ENCODE peak calls at places on chromosomes 4 and X, in eight cellular contexts. Q is heart left ventricle, P is Peyer's patch, X is DND-41, J is A673, C is HCT116, B is right lobe of liver, F is transverse colon. T is an unnamed sample.

GRCh38 chr4:120554086-120554485 is 368.4 kb downstream of the PRDM5 start:
- DNase-seq in Q (no peak), F (no peak), J (no peak), X (no peak), C (peak), B (no peak), P (no peak), T (no peak)

GRCh38 chrX:31550169-31550568 is 478.3 kb upstream of the FTHL17 start:
- DNase-seq in J (no peak), B (no peak), P (no peak), F (no peak), Q (no peak), C (no peak), X (no peak), T (no peak)

GRCh38 chrX:3577551-3577950 is 135.9 kb downstream of the PRKX start:
- DNase-seq in J (no peak), X (no peak), F (no peak), C (no peak), Q (no peak), P (no peak), B (no peak), T (no peak)

GRCh38 chr4:150814873-150815272 is 200.2 kb downstream of the LRBA start:
- DNase-seq in C (no peak), Q (no peak), F (no peak), X (no peak), B (no peak), J (no peak), P (no peak), T (no peak)

GRCh38 chrX:24235084-24235710 is 78.7 kb downstream of the SUPT20HL2 start:
- DNase-seq in F (no peak), P (no peak), Q (no peak), J (no peak), X (no peak), B (no peak), C (no peak), T (no peak)

GRCh38 chr4:133869486-133869885 is 332.1 kb downstream of the PABPC4L start:
- DNase-seq in J (no peak), X (no peak), Q (no peak), B (no peak), P (no peak), C (no peak), F (no peak), T (no peak)

GRCh38 chr4:85147481-85148076 is 181.1 kb upstream of the WDFY3 start:
- DNase-seq in B (no peak), J (peak), F (peak), Q (peak), P (peak), X (peak), C (peak), T (peak)

GRCh38 chr4:75213480-75213879 is 280.6 kb downstream of the PARM1 start:
- DNase-seq in J (no peak), X (no peak), F (no peak), B (no peak), C (no peak), P (no peak), Q (no peak), T (no peak)

GRCh38 chr4:1856071-1856919 is at the start of gene LETM1:
- DNase-seq in C (peak), X (peak), P (peak), B (peak), Q (peak), F (peak), J (peak), T (peak)

GRCh38 chr4:103018391-103019318 is 850 bp downstream of the SLC9B1 start:
- DNase-seq in B (no peak), J (peak), C (peak), X (no peak), P (no peak), Q (peak), F (peak), T (no peak)

GRCh38 chr4:25161599-25161960 is 1.3 kb upstream of the SEPSECS start:
- DNase-seq in X (peak), J (no peak), P (no peak), B (no peak), C (no peak), Q (no peak), F (no peak), T (no peak)

DNA sequence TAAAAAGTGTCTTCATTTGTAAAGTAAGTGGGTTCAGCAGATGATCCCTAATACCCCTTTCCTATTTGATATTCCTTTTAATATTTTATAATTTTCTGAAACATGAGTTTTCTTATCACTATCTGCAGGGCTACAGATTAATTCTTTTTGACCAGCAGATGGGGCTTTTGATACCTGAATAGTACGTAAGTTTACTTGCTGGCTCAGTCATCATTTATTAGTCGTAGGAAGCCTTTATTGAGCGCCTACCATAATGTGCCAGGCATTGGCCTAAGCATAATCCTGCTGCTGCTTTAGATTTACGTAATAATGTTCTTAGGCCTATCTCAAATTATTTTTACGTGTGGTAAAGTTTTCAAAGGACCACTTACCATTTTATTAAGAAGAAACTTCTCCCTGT is 33.1 kb downstream of the OSTC start:
- DNase-seq in X (no peak), C (peak), F (no peak), J (peak), B (no peak), Q (no peak), P (no peak), T (no peak)
- TF ChIP-seq CTCF in X (peak), C (peak), F (peak), J (peak), B (peak), Q (peak), P (peak), T (peak)

GRCh38 chrX:638482-639131 is 8.0 kb downstream of the SHOX start:
- DNase-seq in F (peak), J (no peak), Q (no peak), C (no peak), P (no peak), X (no peak), B (peak), T (no peak)

GRCh38 chrX:639151-639550 is 8.6 kb downstream of the SHOX start:
- DNase-seq in P (no peak), J (no peak), F (no peak), X (no peak), Q (no peak), B (no peak), C (no peak), T (no peak)

GRCh38 chrX:636971-637659 is 6.5 kb downstream of the SHOX start:
- DNase-seq in X (no peak), F (no peak), P (no peak), Q (no peak), J (no peak), B (no peak), C (no peak), T (no peak)

GRCh38 chrX:635428-636192 is 5.0 kb downstream of the SHOX start:
- DNase-seq in F (no peak), J (no peak), P (no peak), Q (no peak), X (no peak), C (no peak), B (no peak), T (no peak)

DNA sequence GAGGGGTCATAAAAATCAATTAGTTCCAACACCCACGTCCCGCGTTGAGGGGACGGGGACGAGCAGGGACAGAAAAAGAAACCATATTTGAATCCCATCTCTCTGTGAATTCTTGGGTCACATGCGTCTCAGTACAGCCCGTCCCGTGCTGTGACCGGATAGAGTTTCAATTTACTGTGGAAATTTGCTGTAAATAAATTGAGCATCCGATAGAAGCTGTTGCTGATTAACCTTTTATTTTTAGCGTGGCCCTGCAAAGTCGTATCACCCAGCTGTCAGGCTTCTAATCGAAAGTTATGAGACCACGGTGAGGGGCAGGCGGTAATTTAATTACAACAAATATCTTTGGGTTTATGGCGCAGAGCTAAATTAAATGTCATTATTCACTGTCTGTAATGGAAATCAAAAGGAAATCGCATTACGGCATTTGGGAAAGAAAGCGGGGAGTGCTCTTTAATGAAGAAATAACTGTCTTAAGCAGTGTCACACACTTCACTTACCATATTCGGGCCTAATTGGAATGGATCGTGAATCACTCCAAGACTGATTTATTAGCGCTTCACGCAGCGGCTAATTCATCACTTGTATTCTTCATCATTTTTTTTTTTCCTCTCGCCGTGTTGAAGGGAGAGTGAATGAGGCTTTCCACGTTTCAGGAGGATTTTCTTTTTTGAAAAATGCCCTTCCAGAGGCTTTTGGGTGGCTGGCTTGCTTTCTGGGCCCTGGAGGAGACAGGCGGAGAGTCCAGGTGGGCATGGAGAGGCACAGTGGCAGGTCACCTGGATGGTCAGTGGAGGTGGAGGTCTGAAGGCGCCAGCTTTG is 7.3 kb downstream of the SHOX start:
- DNase-seq in B (no peak), J (peak), Q (no peak), C (no peak), F (no peak), X (no peak), P (no peak), T (no peak)
- H3K4me3 ChIP-seq in B (no peak), J (no peak), Q (peak), C (no peak), F (no peak), X (no peak), P (no peak), T (peak)

DNA sequence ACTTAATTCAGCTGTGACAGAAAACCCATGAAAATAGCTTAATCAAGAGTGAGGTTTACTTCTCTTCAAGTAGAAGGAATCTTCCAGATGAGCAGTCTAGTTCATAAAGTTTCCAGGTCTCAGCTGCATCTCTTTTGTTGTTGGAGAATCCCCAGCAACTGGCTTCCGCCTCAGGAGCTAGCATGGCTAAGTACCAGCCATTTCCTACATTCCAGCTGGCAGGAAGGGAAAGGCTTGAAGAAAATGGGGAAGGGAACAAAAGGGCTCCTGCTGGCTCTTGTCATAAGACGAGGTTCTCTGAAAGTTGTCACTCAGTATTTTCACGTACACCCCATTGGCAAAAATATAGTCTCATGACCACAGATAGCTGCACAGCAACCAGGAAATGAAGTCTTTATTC is 27.3 kb upstream of the TRIM2 start:
- DNase-seq in X (no peak), J (no peak), P (no peak), B (no peak), Q (no peak), F (no peak), C (no peak), T (no peak)
- TF ChIP-seq CTCF in X (no peak), J (no peak), P (no peak), B (no peak), Q (no peak), F (no peak), C (no peak), T (no peak)

GRCh38 chrX:66164931-66165330 is 884 bp downstream of the HEPH start:
- DNase-seq in J (no peak), X (no peak), B (no peak), F (no peak), C (no peak), P (no peak), Q (no peak), T (no peak)

GRCh38 chrX:66163447-66163846 is 600 bp upstream of the HEPH start:
- DNase-seq in C (no peak), F (no peak), X (no peak), P (no peak), J (no peak), Q (no peak), B (no peak), T (no peak)

GRCh38 chrX:66162331-66162822 is 1.7 kb upstream of the HEPH start:
- DNase-seq in P (peak), B (no peak), C (no peak), X (no peak), Q (no peak), J (no peak), F (peak), T (no peak)

GRCh38 chrX:66163849-66164401 is at the start of gene HEPH:
- DNase-seq in Q (no peak), P (no peak), C (no peak), J (no peak), X (no peak), B (no peak), F (peak), T (peak)

DNA sequence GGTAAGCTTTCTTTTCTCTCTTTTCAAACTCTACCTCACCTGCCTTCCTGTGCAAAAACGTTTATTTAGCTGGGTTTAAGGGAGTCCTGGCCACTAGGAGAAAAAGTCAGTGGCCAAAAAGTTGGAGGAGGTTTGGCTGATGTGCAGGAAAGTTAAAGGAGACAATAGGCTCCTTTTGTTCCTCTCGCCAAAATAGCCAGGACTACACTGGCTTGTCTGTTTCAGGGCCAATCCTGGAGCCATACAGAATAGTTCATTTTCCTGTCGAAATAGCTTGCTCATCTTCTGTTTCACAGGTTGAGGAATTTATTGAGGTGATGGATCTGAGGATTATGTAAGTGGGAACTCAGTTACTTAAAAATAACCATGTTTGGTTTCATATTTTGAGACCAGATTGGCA is 423 bp downstream of the HEPH start:
- DNase-seq in B (no peak), F (no peak), J (no peak), P (no peak), Q (no peak), C (no peak), X (no peak), T (no peak)
- H3K4me3 ChIP-seq in B (no peak), F (peak), J (no peak), P (peak), Q (peak), C (no peak), X (no peak), T (peak)

GRCh38 chrX:40552768-40553167 is 28.0 kb upstream of the ATP6AP2 start:
- DNase-seq in Q (no peak), F (no peak), C (no peak), X (no peak), J (no peak), B (no peak), P (no peak), T (no peak)
- TF ChIP-seq CTCF in Q (no peak), F (no peak), C (peak), X (no peak), J (peak), B (peak), P (peak), T (peak)

DNA sequence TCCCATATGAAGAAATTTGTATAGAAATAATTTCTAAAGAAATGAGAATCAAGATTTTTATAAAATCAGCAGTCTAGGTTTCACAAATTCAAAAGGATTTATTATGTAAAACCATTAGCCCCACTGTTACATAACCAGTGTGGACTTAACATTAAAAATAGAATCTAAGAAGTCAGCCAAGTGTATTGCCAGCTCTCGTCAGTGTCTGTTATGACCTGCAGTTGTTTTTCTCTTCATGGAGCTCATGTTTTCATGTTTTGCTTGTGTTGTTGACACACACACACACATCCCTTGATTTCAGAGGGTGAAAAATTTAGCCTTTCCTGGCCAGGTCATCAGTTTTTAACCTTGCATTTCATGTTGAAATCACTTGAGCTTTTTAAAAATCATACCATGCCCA is 39.5 kb downstream of the USP38 start:
- DNase-seq in P (no peak), Q (no peak), B (no peak), F (no peak), X (no peak), C (no peak), J (no peak), T (no peak)
- H3K4me3 ChIP-seq in P (no peak), Q (no peak), B (no peak), F (no peak), X (no peak), C (no peak), J (no peak), T (no peak)

T was measured in HFF-Myc.